ENCODE peak calls at places on chromosomes 11 and 22, in eight cellular contexts. O, F, B, V, E, K, H and Z are unnamed samples.

GRCh38 chr11:23205156-23205871 is 345.0 kb upstream of the CCDC179 start:
- DNase-seq in F (no peak), E (peak; percentile 50), V (no peak), H (no peak), B (no peak), O (no peak), K (no peak), Z (no peak)

GRCh38 chr11:26227311-26227710 is 104.6 kb upstream of the ANO3 start:
- DNase-seq in E (peak; percentile 94), H (no peak), K (no peak), V (no peak), O (peak; percentile 2), B (peak; percentile 71), F (peak; percentile 33), Z (no peak)

GRCh38 chr11:7571640-7572000 is 57.8 kb downstream of the PPFIBP2 start:
- DNase-seq in K (peak; percentile 82), E (peak; percentile 69), B (peak; percentile 46), V (no peak), H (peak; percentile 86), F (peak; percentile 61), O (peak; percentile 66), Z (no peak)

GRCh38 chr11:123588117-123588815 is 66.2 kb downstream of the SCN3B start:
- DNase-seq in B (no peak), K (peak; percentile 77), H (no peak), V (no peak), O (no peak), E (no peak), F (no peak), Z (no peak)

GRCh38 chr22:39178206-39179111 is 26.0 kb upstream of the CBX7 start:
- DNase-seq in H (no peak), B (no peak), O (no peak), K (no peak), F (no peak), V (no peak), E (peak; percentile 43), Z (peak; percentile 74)

GRCh38 chr22:43136255-43136654 is 6.9 kb downstream of the MCAT start:
- DNase-seq in B (no peak), H (peak; percentile 63), K (peak; percentile 57), E (peak; percentile 30), V (peak; percentile 17), O (no peak), F (no peak), Z (no peak)

GRCh38 chr11:8604078-8604723 is 10.2 kb upstream of the STK33 start:
- DNase-seq in O (peak; percentile 83), F (peak; percentile 8), V (no peak), B (peak; percentile 100), E (peak; percentile 100), K (peak; percentile 67), H (peak; percentile 79), Z (no peak)

GRCh38 chr11:132632641-132633124 is 899.6 kb downstream of the OPCML start:
- DNase-seq in V (no peak), F (peak; percentile 97), O (peak; percentile 35), K (no peak), H (no peak), E (peak; percentile 99), B (peak; percentile 96), Z (no peak)

GRCh38 chr22:48740731-48741405 is 1086.8 kb downstream of the BRD1 start:
- DNase-seq in H (peak; percentile 4), V (no peak), K (no peak), E (no peak), O (no peak), B (no peak), F (no peak), Z (peak; percentile 68)